ENCODE peak calls at places on chromosomes 7 and 10, in six cellular contexts. V, D, H, Q, I and T are unnamed samples.

GRCh38 chr10:78974409-78975317 is 94.1 kb upstream of the ZMIZ1 start:
- DNase-seq in V (peak), D (peak), H (peak), Q (peak), I (peak), T (peak)

GRCh38 chr10:102381983-102382382 is 13.5 kb upstream of the NFKB2 start:
- DNase-seq in V (no peak), D (no peak), H (no peak), Q (no peak), I (peak), T (no peak)

GRCh38 chr7:7681936-7682329 is 36.5 kb downstream of the RPA3 start:
- DNase-seq in V (no peak), D (no peak), H (no peak), Q (no peak), I (no peak), T (no peak)

GRCh38 chr7:23751852-23752251 is 41.8 kb downstream of the STK31 start:
- DNase-seq in V (no peak), D (no peak), H (no peak), Q (no peak), I (no peak), T (no peak)

GRCh38 chr7:28419717-28420116 is 7.4 kb downstream of the CREB5 start:
- DNase-seq in V (peak), D (no peak), H (no peak), Q (no peak), I (no peak), T (peak)

GRCh38 chr7:129949292-129950133 is 3.2 kb downstream of the UBE2H start:
- DNase-seq in V (peak), D (peak), H (peak), Q (peak), I (peak), T (peak)

GRCh38 chr7:157653827-157654207 is 317.0 kb downstream of the DNAJB6 start:
- DNase-seq in V (no peak), D (no peak), H (no peak), Q (no peak), I (no peak), T (no peak)

GRCh38 chr10:86956841-86957448 is 470 bp downstream of the MMRN2 start:
- DNase-seq in V (no peak), D (no peak), H (no peak), Q (no peak), I (peak), T (no peak)

GRCh38 chr10:58158806-58159205 is 108.9 kb downstream of the IPMK start:
- DNase-seq in V (no peak), D (no peak), H (no peak), Q (no peak), I (no peak), T (no peak)

GRCh38 chr7:2803342-2803692 is 40.8 kb downstream of the GNA12 start:
- DNase-seq in V (no peak), D (no peak), H (no peak), Q (no peak), I (no peak), T (no peak)

GRCh38 chr7:105787793-105788192 is 88.6 kb downstream of the ATXN7L1 start:
- DNase-seq in V (no peak), D (no peak), H (no peak), Q (no peak), I (no peak), T (no peak)

GRCh38 chr10:27699778-27700177 is 45.8 kb downstream of the MKX start:
- DNase-seq in V (no peak), D (no peak), H (no peak), Q (no peak), I (no peak), T (no peak)

GRCh38 chr10:124267231-124267885 is 151.4 kb downstream of the OAT start:
- DNase-seq in V (no peak), D (no peak), H (no peak), Q (no peak), I (no peak), T (no peak)

GRCh38 chr7:46218461-46219202 is 297.6 kb upstream of the IGFBP3 start:
- DNase-seq in V (no peak), D (no peak), H (no peak), Q (no peak), I (no peak), T (no peak)

GRCh38 chr7:16420649-16421332 is 547 bp downstream of the CRPPA start:
- DNase-seq in V (peak), D (peak), H (peak), Q (peak), I (peak), T (no peak)

GRCh38 chr7:16419859-16420258 is 1.5 kb downstream of the CRPPA start:
- DNase-seq in V (no peak), D (no peak), H (no peak), Q (no peak), I (no peak), T (no peak)

GRCh38 chr7:16419126-16419525 is 2.2 kb downstream of the CRPPA start:
- DNase-seq in V (no peak), D (no peak), H (no peak), Q (no peak), I (no peak), T (no peak)

GRCh38 chr7:16421333-16422099 is at the start of gene CRPPA:
- DNase-seq in V (no peak), D (peak), H (peak), Q (no peak), I (peak), T (no peak)

DNA sequence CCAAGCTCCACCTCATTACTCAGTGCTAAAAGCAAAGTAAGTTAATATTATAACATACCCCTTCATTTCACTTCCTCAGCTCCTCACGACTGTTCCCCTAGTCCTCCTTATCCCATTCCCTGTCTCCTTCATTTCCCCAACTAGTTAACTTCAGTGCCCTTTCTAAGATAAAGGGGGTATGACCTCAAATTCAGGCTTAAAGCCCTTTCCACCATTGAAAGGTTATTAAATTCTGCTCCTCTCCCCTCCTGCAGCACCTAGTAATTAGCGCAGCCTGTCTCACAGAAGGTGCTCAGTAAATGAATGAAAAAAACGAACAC is 1.0 kb downstream of the CRPPA start:
- DNase-seq in V (no peak), D (no peak), H (no peak), Q (no peak), I (no peak), T (no peak)
- H3K4me3 ChIP-seq in V (peak), D (peak), H (peak), Q (peak), I (peak), T (peak)

GRCh38 chr7:73394416-73394815 is 39.2 kb upstream of the FZD9 start:
- DNase-seq in V (peak), D (no peak), H (no peak), Q (no peak), I (no peak), T (no peak)

GRCh38 chr7:73397521-73397934 is 36.0 kb upstream of the FZD9 start:
- DNase-seq in V (no peak), D (peak), H (peak), Q (no peak), I (peak), T (no peak)

GRCh38 chr7:73397936-73398335 is 35.6 kb upstream of the FZD9 start:
- DNase-seq in V (no peak), D (peak), H (peak), Q (no peak), I (peak), T (no peak)

GRCh38 chr7:73391396-73391795 is 42.2 kb upstream of the FZD9 start:
- DNase-seq in V (no peak), D (no peak), H (no peak), Q (no peak), I (no peak), T (no peak)

GRCh38 chr7:73395538-73396503 is 37.8 kb upstream of the FZD9 start:
- DNase-seq in V (no peak), D (no peak), H (no peak), Q (no peak), I (no peak), T (no peak)
- H3K4me3 ChIP-seq in V (no peak), D (no peak), H (no peak), Q (no peak), I (no peak), T (no peak)

GRCh38 chr10:44879531-44879899 is 31.6 kb upstream of the TMEM72 start:
- DNase-seq in V (no peak), D (no peak), H (no peak), Q (no peak), I (peak), T (no peak)

GRCh38 chr10:44882146-44882720 is 28.9 kb upstream of the TMEM72 start:
- DNase-seq in V (no peak), D (no peak), H (no peak), Q (no peak), I (peak), T (no peak)

GRCh38 chr10:44880090-44880715 is 30.9 kb upstream of the TMEM72 start:
- DNase-seq in V (no peak), D (no peak), H (no peak), Q (no peak), I (peak), T (no peak)

GRCh38 chr10:44881639-44882038 is 29.5 kb upstream of the TMEM72 start:
- DNase-seq in V (no peak), D (no peak), H (no peak), Q (no peak), I (peak), T (no peak)

DNA sequence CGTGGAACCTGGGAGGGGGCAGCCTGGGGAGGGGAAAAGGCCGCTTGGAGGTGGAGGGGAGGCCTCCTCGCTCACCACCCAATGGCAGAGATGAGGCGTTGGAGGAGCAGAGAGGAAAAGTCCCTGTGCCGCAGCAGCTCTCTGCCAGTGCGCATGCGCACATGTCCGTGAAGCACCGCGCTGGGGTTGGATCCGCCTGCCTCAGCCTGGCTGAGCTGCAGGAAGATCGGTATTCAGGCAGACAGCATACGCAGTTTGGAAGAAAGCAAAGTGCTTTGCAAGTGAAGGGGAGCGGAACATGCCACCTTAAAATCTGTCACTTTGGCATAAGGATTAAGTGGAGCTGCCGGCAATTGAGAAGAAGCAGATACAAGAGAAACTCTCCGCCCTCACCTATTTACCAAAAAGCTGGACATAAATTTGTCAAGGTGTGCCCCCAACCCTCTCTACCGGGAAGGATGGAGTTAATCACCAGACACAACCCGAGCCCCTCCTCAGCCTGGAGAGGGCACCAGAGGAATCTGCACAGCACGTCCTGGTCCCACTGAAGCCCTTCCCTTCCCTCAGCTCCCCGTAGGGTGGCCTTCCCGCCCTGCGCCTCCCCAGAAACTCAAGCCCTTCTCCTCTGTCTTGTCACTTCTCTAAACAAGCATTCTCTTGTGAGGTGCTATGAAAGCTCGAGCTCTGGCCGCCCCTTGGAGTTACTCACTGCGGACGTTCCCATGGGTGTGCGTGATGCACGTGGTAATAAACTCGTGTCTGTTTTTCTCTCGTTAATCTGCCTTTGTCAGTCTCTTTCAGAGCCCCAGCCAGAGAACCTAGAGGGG is 32.2 kb upstream of the TMEM72 start:
- DNase-seq in V (peak), D (peak), H (peak), Q (no peak), I (peak), T (peak)
- H3K4me3 ChIP-seq in V (peak), D (peak), H (peak), Q (no peak), I (peak), T (peak)

DNA sequence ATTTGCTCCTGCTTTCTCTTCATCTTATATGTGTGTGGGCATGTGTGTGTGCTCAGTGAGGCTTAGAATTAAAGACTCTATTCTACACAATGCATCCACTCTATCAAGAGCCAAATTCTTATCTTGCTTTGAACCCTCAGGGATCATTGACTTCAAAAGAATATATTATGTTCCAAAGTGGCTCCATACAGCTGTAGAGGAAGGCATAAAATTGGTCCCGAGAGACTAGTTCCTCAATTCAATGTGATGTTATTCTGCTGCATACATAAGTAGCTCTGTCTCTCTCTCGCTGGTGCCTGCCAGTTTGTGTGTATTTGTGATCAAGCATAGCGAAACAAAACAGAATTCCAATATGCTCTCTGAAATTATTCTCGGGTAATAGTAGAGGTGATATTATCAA is 997.9 kb upstream of the POT1 start:
- DNase-seq in V (no peak), D (peak), H (peak), Q (no peak), I (no peak), T (no peak)
- H3K4me3 ChIP-seq in V (no peak), D (no peak), H (no peak), Q (no peak), I (peak), T (no peak)

GRCh38 chr7:30912986-30913671 is 1.5 kb downstream of the AQP1 start:
- DNase-seq in V (no peak), D (no peak), H (no peak), Q (no peak), I (peak), T (no peak)

GRCh38 chr7:30914611-30915601 is 3.3 kb downstream of the AQP1 start:
- DNase-seq in V (peak), D (no peak), H (peak), Q (peak), I (peak), T (peak)

GRCh38 chr7:30912454-30912985 is 867 bp downstream of the AQP1 start:
- DNase-seq in V (no peak), D (no peak), H (no peak), Q (no peak), I (peak), T (no peak)

GRCh38 chr7:30915751-30916150 is 4.1 kb downstream of the AQP1 start:
- DNase-seq in V (no peak), D (no peak), H (no peak), Q (no peak), I (no peak), T (no peak)

GRCh38 chr7:30913821-30914515 is 2.3 kb downstream of the AQP1 start:
- DNase-seq in V (no peak), D (no peak), H (no peak), Q (no peak), I (peak), T (no peak)
- H3K4me3 ChIP-seq in V (no peak), D (no peak), H (no peak), Q (no peak), I (no peak), T (no peak)